ENCODE peak calls at places on chromosomes 5 and 9, in eight cellular contexts. One of them, this sample, is unnamed. For H3K27me3 and H3K4me1, the result is how much of the 10 kb centered on the place peaks cover.

GRCh38 chr9:31700252-31701045 is 684.0 kb upstream of the ACO1 start:
- DNase-seq in PC-3: no peak
- DNase-seq in hepatocyte: no peak
- DNase-seq in mesendoderm: no peak
- DNase-seq in neuronal stem cell: no peak
- DNase-seq in H9: no peak
- DNase-seq in aorta: no peak
- DNase-seq in stomach: no peak
- DNase-seq in this sample: no peak

GRCh38 chr5:1555011-1555807 is 31.4 kb upstream of the LPCAT1 start:
- DNase-seq in PC-3: peak
- DNase-seq in hepatocyte: no peak
- DNase-seq in mesendoderm: no peak
- DNase-seq in neuronal stem cell: no peak
- DNase-seq in H9: no peak
- DNase-seq in aorta: peak
- DNase-seq in stomach: no peak
- DNase-seq in this sample: peak

GRCh38 chr5:10762178-10762775 is 1.2 kb upstream of the DAP start:
- DNase-seq in PC-3: peak
- DNase-seq in hepatocyte: peak
- DNase-seq in mesendoderm: peak
- DNase-seq in neuronal stem cell: no peak
- DNase-seq in H9: no peak
- DNase-seq in aorta: no peak
- DNase-seq in stomach: peak
- DNase-seq in this sample: no peak

GRCh38 chr5:40784027-40784653 is 14.0 kb downstream of the PRKAA1 start:
- DNase-seq in PC-3: no peak
- DNase-seq in hepatocyte: peak
- DNase-seq in mesendoderm: no peak
- DNase-seq in neuronal stem cell: no peak
- DNase-seq in H9: no peak
- DNase-seq in aorta: no peak
- DNase-seq in stomach: no peak
- DNase-seq in this sample: peak

GRCh38 chr5:100654895-100655294 is 119.7 kb downstream of the FAM174A start:
- DNase-seq in PC-3: no peak
- DNase-seq in hepatocyte: no peak
- DNase-seq in mesendoderm: no peak
- DNase-seq in neuronal stem cell: no peak
- DNase-seq in H9: no peak
- DNase-seq in aorta: no peak
- DNase-seq in stomach: no peak
- DNase-seq in this sample: no peak

GRCh38 chr9:91714020-91714721 is 235.9 kb downstream of the ROR2 start:
- DNase-seq in PC-3: peak
- DNase-seq in hepatocyte: peak
- DNase-seq in mesendoderm: peak
- DNase-seq in neuronal stem cell: peak
- DNase-seq in H9: peak
- DNase-seq in aorta: peak
- DNase-seq in stomach: peak
- DNase-seq in this sample: no peak

GRCh38 chr9:16442622-16443021 is 427.8 kb downstream of the BNC2 start:
- DNase-seq in PC-3: peak
- DNase-seq in hepatocyte: peak
- DNase-seq in mesendoderm: peak
- DNase-seq in neuronal stem cell: no peak
- DNase-seq in H9: peak
- DNase-seq in aorta: no peak
- DNase-seq in stomach: no peak
- DNase-seq in this sample: no peak

GRCh38 chr9:92100237-92100911 is 14.8 kb downstream of the SPTLC1 start:
- DNase-seq in PC-3: peak
- DNase-seq in hepatocyte: peak
- DNase-seq in mesendoderm: peak
- DNase-seq in neuronal stem cell: no peak
- DNase-seq in H9: no peak
- DNase-seq in aorta: no peak
- DNase-seq in stomach: no peak
- DNase-seq in this sample: no peak

GRCh38 chr5:37836173-37837100 is 3.4 kb downstream of the GDNF start:
- DNase-seq in PC-3: peak
- DNase-seq in hepatocyte: no peak
- DNase-seq in mesendoderm: peak
- DNase-seq in neuronal stem cell: no peak
- DNase-seq in H9: peak
- DNase-seq in aorta: peak
- DNase-seq in stomach: no peak
- DNase-seq in this sample: no peak

GRCh38 chr5:1729641-1730486 is 69.8 kb downstream of the MRPL36 start:
- DNase-seq in PC-3: no peak
- DNase-seq in hepatocyte: no peak
- DNase-seq in mesendoderm: no peak
- DNase-seq in neuronal stem cell: no peak
- DNase-seq in H9: peak
- DNase-seq in aorta: peak
- DNase-seq in stomach: peak
- DNase-seq in this sample: no peak

GRCh38 chr9:92135576-92135975 is 20.4 kb upstream of the SPTLC1 start:
- DNase-seq in PC-3: no peak
- DNase-seq in hepatocyte: no peak
- DNase-seq in mesendoderm: no peak
- DNase-seq in neuronal stem cell: no peak
- DNase-seq in H9: no peak
- DNase-seq in aorta: no peak
- DNase-seq in stomach: no peak
- DNase-seq in this sample: no peak

GRCh38 chr5:135814254-135814653 is 20.2 kb upstream of the SLC25A48 start:
- DNase-seq in PC-3: no peak
- DNase-seq in hepatocyte: peak
- DNase-seq in mesendoderm: peak
- DNase-seq in neuronal stem cell: no peak
- DNase-seq in H9: no peak
- DNase-seq in aorta: no peak
- DNase-seq in stomach: no peak
- DNase-seq in this sample: no peak

GRCh38 chr9:125632321-125633115 is 74.5 kb downstream of the MAPKAP1 start:
- DNase-seq in PC-3: peak
- DNase-seq in hepatocyte: peak
- DNase-seq in mesendoderm: no peak
- DNase-seq in neuronal stem cell: no peak
- DNase-seq in H9: no peak
- DNase-seq in aorta: no peak
- DNase-seq in stomach: no peak
- DNase-seq in this sample: peak

GRCh38 chr9:136348691-136349090 is 14.9 kb downstream of the DNLZ start:
- DNase-seq in PC-3: no peak
- DNase-seq in hepatocyte: no peak
- DNase-seq in mesendoderm: no peak
- DNase-seq in neuronal stem cell: no peak
- DNase-seq in H9: no peak
- DNase-seq in aorta: no peak
- DNase-seq in stomach: no peak
- DNase-seq in this sample: no peak

GRCh38 chr5:180381851-180382480 is 28.8 kb upstream of the GFPT2 start:
- DNase-seq in PC-3: no peak
- DNase-seq in hepatocyte: no peak
- DNase-seq in mesendoderm: no peak
- DNase-seq in neuronal stem cell: no peak
- DNase-seq in H9: no peak
- DNase-seq in aorta: no peak
- DNase-seq in stomach: no peak
- DNase-seq in this sample: no peak

GRCh38 chr5:158273035-158273434 is 414.1 kb upstream of the CLINT1 start:
- DNase-seq in PC-3: no peak
- DNase-seq in hepatocyte: no peak
- DNase-seq in mesendoderm: peak
- DNase-seq in neuronal stem cell: peak
- DNase-seq in H9: no peak
- DNase-seq in aorta: no peak
- DNase-seq in stomach: no peak
- DNase-seq in this sample: no peak

GRCh38 chr5:150511641-150512367 is 3.9 kb downstream of the NDST1 start:
- DNase-seq in PC-3: peak
- DNase-seq in hepatocyte: peak
- DNase-seq in mesendoderm: peak
- DNase-seq in neuronal stem cell: no peak
- DNase-seq in H9: no peak
- DNase-seq in aorta: no peak
- DNase-seq in stomach: peak
- DNase-seq in this sample: peak

GRCh38 chr9:3865373-3865772 is 339.6 kb upstream of the RFX3 start:
- DNase-seq in PC-3: peak
- DNase-seq in hepatocyte: no peak
- DNase-seq in mesendoderm: no peak
- DNase-seq in neuronal stem cell: no peak
- DNase-seq in H9: no peak
- DNase-seq in aorta: no peak
- DNase-seq in stomach: no peak
- DNase-seq in this sample: no peak

GRCh38 chr9:131276107-131276888 is at the start of gene FAM78A:
- DNase-seq in PC-3: no peak
- DNase-seq in hepatocyte: peak
- DNase-seq in mesendoderm: no peak
- DNase-seq in neuronal stem cell: no peak
- DNase-seq in H9: no peak
- DNase-seq in aorta: peak
- DNase-seq in stomach: peak
- DNase-seq in this sample: peak

GRCh38 chr9:129237804-129238203 is 59.7 kb upstream of the IER5L start:
- DNase-seq in PC-3: no peak
- DNase-seq in hepatocyte: no peak
- DNase-seq in mesendoderm: no peak
- DNase-seq in neuronal stem cell: no peak
- DNase-seq in H9: no peak
- DNase-seq in aorta: peak
- DNase-seq in stomach: no peak
- DNase-seq in this sample: no peak
- H3K27ac ChIP-seq in PC-3: no peak
- H3K27ac ChIP-seq in hepatocyte: no peak
- H3K27ac ChIP-seq in mesendoderm: no peak
- H3K27ac ChIP-seq in neuronal stem cell: no peak
- H3K27ac ChIP-seq in H9: no peak
- H3K27ac ChIP-seq in aorta: no peak
- H3K27ac ChIP-seq in stomach: no peak
- H3K27ac ChIP-seq in this sample: no peak

DNA sequence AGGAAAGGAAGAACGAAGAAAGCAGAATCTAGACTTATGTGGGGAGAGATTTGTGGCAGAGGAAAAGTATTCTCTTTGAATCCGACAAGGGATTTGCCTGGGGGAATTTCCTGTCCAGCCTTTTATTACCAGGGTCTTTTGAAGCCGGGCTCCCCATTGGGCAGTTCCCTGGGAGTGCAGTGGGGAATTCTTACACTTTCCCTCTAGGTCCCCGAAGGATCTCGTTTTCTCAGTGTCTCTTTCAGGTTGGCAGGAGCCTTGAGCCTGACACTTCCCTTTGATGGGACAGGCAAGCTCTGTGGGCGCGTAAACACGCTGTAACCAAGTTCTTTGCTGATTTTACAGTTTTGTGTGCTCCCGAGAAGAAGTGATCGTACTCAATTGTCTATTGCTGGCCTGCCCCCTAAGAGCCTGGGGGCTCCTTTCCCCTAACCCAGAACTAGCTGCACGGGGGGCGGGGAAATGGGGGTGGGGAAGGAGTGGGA is 582 bp upstream of the VCAN start:
- DNase-seq in PC-3: peak
- DNase-seq in hepatocyte: peak
- DNase-seq in mesendoderm: peak
- DNase-seq in neuronal stem cell: no peak
- DNase-seq in H9: no peak
- DNase-seq in aorta: no peak
- DNase-seq in stomach: no peak
- DNase-seq in this sample: no peak
- H3K27me3 ChIP-seq in PC-3: under half
- H3K27me3 ChIP-seq in hepatocyte: under half
- H3K27me3 ChIP-seq in mesendoderm: under half
- H3K27me3 ChIP-seq in neuronal stem cell: under half
- H3K27me3 ChIP-seq in H9: under half
- H3K27me3 ChIP-seq in aorta: under half
- H3K27me3 ChIP-seq in stomach: half or more
- H3K27me3 ChIP-seq in this sample: under half

DNA sequence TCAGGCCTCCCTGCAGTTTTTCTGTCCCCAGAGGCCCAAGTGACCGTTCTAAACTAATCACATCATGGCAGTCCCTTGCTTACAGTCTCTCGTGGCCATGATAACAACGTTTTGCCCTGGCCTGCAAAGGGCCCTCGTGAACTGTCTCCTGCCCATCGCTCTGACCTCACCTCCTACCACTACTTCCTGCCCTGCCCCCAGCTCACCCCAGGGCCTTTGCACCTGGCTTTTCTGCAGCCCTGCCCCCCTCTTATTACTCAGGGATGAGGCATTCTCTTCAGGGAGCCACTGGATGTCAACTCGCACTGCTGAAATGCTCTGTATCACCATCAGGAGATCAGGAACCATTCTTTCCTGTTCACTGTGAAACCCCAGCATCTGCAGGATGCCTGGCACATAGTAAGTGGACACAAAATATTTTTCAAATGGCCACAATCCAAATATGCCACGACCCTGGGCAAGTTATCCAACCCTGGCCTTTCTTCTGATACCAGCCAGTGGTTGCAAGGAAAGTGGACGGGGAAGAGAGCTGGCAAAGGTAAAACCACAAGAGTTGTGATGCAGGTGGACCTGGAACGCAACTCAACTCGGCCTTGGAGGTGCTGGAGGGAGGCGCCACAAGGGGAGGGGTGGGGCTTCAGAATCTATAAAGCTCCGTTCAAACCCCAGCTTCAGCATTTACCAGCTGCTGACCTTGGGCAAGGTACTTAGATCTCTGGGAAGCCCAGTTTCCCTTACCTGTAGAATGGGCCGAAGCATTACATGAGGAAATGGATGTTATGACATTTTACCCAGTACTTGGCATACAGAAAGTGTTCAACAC is 1.7 kb downstream of the SNCB start:
- DNase-seq in PC-3: peak
- DNase-seq in hepatocyte: no peak
- DNase-seq in mesendoderm: no peak
- DNase-seq in neuronal stem cell: no peak
- DNase-seq in H9: no peak
- DNase-seq in aorta: no peak
- DNase-seq in stomach: no peak
- DNase-seq in this sample: no peak
- H3K4me1 ChIP-seq in PC-3: under half
- H3K4me1 ChIP-seq in hepatocyte: under half
- H3K4me1 ChIP-seq in mesendoderm: under half
- H3K4me1 ChIP-seq in neuronal stem cell: under half
- H3K4me1 ChIP-seq in H9: under half
- H3K4me1 ChIP-seq in aorta: under half
- H3K4me1 ChIP-seq in stomach: under half
- H3K4me1 ChIP-seq in this sample: under half

DNA sequence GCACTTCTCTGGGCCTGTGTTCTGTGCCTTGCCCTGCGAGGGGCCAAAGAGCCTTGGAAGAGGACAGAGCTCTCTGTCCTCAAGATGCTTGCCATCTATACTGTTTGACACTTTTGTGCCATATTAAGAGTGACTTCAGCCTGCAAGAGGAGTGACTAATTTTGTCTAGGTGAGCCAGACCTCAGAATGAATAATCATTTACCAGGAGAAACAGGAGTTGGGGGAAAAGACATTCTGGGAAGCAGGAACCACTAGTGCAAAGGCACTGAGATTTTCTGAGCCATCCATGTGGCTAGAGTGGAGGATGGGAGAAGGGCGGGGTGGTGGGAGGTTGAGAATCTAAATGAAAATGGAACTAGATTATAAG is 1.9 kb downstream of the GSN start:
- DNase-seq in PC-3: peak
- DNase-seq in hepatocyte: no peak
- DNase-seq in mesendoderm: no peak
- DNase-seq in neuronal stem cell: no peak
- DNase-seq in H9: no peak
- DNase-seq in aorta: no peak
- DNase-seq in stomach: no peak
- DNase-seq in this sample: no peak
- H3K27ac ChIP-seq in PC-3: peak
- H3K27ac ChIP-seq in hepatocyte: peak
- H3K27ac ChIP-seq in mesendoderm: no peak
- H3K27ac ChIP-seq in neuronal stem cell: no peak
- H3K27ac ChIP-seq in H9: no peak
- H3K27ac ChIP-seq in aorta: peak
- H3K27ac ChIP-seq in stomach: peak
- H3K27ac ChIP-seq in this sample: no peak